ENCODE peak calls at places on chromosome 21, in four cellular contexts. D, A, P and H are unnamed samples.

GRCh38 chr21:22145555-22145954 is 1147.3 kb downstream of the NCAM2 start:
- DNase-seq in A (no peak), P (no peak), D (no peak), H (no peak)

GRCh38 chr21:34019402-34019801 is 54.0 kb upstream of the MRPS6 start:
- DNase-seq in P (no peak), A (no peak), D (no peak), H (no peak)

GRCh38 chr21:27246741-27247140 is 279.9 kb upstream of the ADAMTS5 start:
- DNase-seq in D (no peak), P (no peak), A (peak), H (no peak)

GRCh38 chr21:33760641-33761103 is 118.4 kb downstream of the ITSN1 start:
- DNase-seq in A (peak), D (no peak), P (no peak), H (no peak)

GRCh38 chr21:38561613-38562012 is 63.3 kb upstream of the ERG start:
- DNase-seq in D (no peak), P (no peak), A (no peak), H (no peak)

GRCh38 chr21:37503848-37504467 is 137.4 kb downstream of the DYRK1A start:
- DNase-seq in P (no peak), D (no peak), A (peak), H (no peak)

GRCh38 chr21:28086861-28087581 is 905.7 kb downstream of the LTN1 start:
- DNase-seq in A (no peak), D (no peak), P (no peak), H (no peak)

GRCh38 chr21:44333701-44334636 is 5.2 kb downstream of the CFAP410 start:
- DNase-seq in A (no peak), P (no peak), D (no peak), H (no peak)

GRCh38 chr21:37653201-37653600 is 263.1 kb downstream of the KCNJ6 start:
- DNase-seq in P (no peak), D (no peak), A (no peak), H (no peak)

GRCh38 chr21:29149771-29150425 is 19.5 kb downstream of the MAP3K7CL start:
- DNase-seq in P (no peak), D (no peak), A (peak), H (no peak)

GRCh38 chr21:15293251-15293650 is 228.5 kb upstream of the NRIP1 start:
- DNase-seq in P (no peak), D (no peak), A (peak), H (no peak)

GRCh38 chr21:37380349-37381323 is 14.1 kb downstream of the DYRK1A start:
- DNase-seq in P (no peak), D (no peak), A (no peak), H (no peak)

GRCh38 chr21:28684351-28684750 is 308.3 kb downstream of the LTN1 start:
- DNase-seq in P (no peak), A (peak), D (no peak), H (no peak)

GRCh38 chr21:28126521-28127317 is 866.0 kb downstream of the LTN1 start:
- DNase-seq in D (no peak), A (no peak), P (no peak), H (no peak)

GRCh38 chr21:35097525-35097924 is 48.4 kb upstream of the RUNX1 start:
- DNase-seq in A (no peak), P (no peak), D (no peak), H (no peak)

GRCh38 chr21:8989261-8989882 is 1532.0 kb upstream of the TPTE start:
- DNase-seq in P (no peak), A (no peak), D (no peak), H (no peak)

GRCh38 chr21:43911935-43912487 is 47.0 kb downstream of the AGPAT3 start:
- DNase-seq in D (no peak), A (no peak), P (peak), H (no peak)

GRCh38 chr21:27393726-27394125 is 426.8 kb upstream of the ADAMTS5 start:
- DNase-seq in D (no peak), P (no peak), A (no peak), H (no peak)

GRCh38 chr21:44521928-44522752 is 17.9 kb downstream of the KRTAP10-1 start:
- DNase-seq in A (no peak), D (peak), P (peak), H (no peak)

GRCh38 chr21:27362249-27362648 is 395.4 kb upstream of the ADAMTS5 start:
- DNase-seq in A (peak), D (no peak), P (no peak), H (no peak)

GRCh38 chr21:39845581-39846130 is 21.6 kb upstream of the PCP4 start:
- DNase-seq in D (no peak), P (no peak), A (no peak), H (no peak)

GRCh38 chr21:26513212-26513611 is 59.9 kb downstream of the CYYR1 start:
- DNase-seq in D (no peak), A (peak), P (no peak), H (no peak)

GRCh38 chr21:27269646-27270045 is 302.8 kb upstream of the ADAMTS5 start:
- DNase-seq in P (no peak), D (no peak), A (peak), H (no peak)

GRCh38 chr21:14403681-14404318 is 20.9 kb upstream of the HSPA13 start:
- DNase-seq in D (no peak), P (no peak), A (peak), H (no peak)

GRCh38 chr21:34008618-34009017 is 64.8 kb upstream of the MRPS6 start:
- DNase-seq in A (no peak), D (no peak), P (no peak), H (no peak)

GRCh38 chr21:17738171-17738953 is 80.8 kb downstream of the C21orf91 start:
- DNase-seq in P (no peak), A (no peak), D (no peak), H (no peak)

GRCh38 chr21:37414292-37415253 is 48.0 kb downstream of the DYRK1A start:
- DNase-seq in D (no peak), P (no peak), A (no peak), H (no peak)

GRCh38 chr21:14273736-14274538 is 58.0 kb downstream of the RBM11 start:
- DNase-seq in P (peak), D (no peak), A (peak), H (no peak)

GRCh38 chr21:39463308-39463707 is 11.5 kb downstream of the SH3BGR start:
- DNase-seq in P (no peak), A (no peak), D (no peak), H (no peak)

GRCh38 chr21:38333290-38334272 is 76.8 kb downstream of the KCNJ15 start:
- DNase-seq in P (peak), D (no peak), A (peak), H (no peak)

GRCh38 chr21:37342046-37342632 is 24.4 kb upstream of the DYRK1A start:
- DNase-seq in P (no peak), A (no peak), D (no peak), H (no peak)

GRCh38 chr21:26461500-26461899 is 111.6 kb downstream of the CYYR1 start:
- DNase-seq in D (no peak), P (no peak), A (no peak), H (no peak)

GRCh38 chr21:38054334-38054733 is 138.1 kb upstream of the KCNJ6 start:
- DNase-seq in A (no peak), D (no peak), P (no peak), H (no peak)

GRCh38 chr21:16330340-16331319 is 600.8 kb downstream of the USP25 start:
- DNase-seq in P (no peak), D (no peak), A (peak), H (no peak)

GRCh38 chr21:44299458-44300261 is at the start of gene PFKL:
- DNase-seq in D (peak), P (peak), A (peak), H (peak)

GRCh38 chr21:26887241-26887640 is 42.0 kb upstream of the ADAMTS1 start:
- DNase-seq in A (peak), D (no peak), P (no peak), H (no peak)

GRCh38 chr21:19123525-19123924 is 719.9 kb upstream of the TMPRSS15 start:
- DNase-seq in D (no peak), A (no peak), P (no peak), H (no peak)

DNA sequence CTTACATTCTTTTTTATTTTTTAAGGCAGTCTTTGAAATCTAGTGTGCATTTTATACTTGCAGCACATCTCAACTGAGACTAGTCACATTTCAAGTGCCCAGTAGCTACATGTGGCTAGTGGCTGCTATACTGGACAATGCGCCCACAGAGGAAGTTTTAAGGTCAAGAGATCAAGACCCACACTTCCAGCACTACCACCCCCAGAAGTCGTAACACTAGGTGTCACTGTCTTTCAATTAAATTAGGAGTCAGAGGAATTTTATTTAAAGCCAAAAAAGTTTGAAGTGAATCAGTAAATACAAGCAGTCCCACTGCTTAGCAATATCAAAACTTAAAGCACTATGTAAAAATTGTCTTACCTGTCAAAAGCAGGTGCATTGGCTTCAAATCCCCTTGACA is 39.9 kb downstream of the SYNJ1 start:
- DNase-seq in D (no peak), P (no peak), A (no peak), H (no peak)
- TF ChIP-seq CTCF in D (no peak), P (no peak), A (no peak), H (no peak)

GRCh38 chr21:41043008-41043407 is 125.0 kb upstream of the BACE2 start:
- DNase-seq in P (no peak), D (no peak), A (no peak), H (no peak)
- TF ChIP-seq CTCF in P (no peak), D (no peak), A (peak), H (peak)

GRCh38 chr21:30340714-30341573 is 3.5 kb upstream of the KRTAP27-1 start:
- DNase-seq in A (peak), D (no peak), P (no peak), H (peak)
- TF ChIP-seq CTCF in A (peak), D (no peak), P (peak), H (peak)

GRCh38 chr21:45639206-45640000 is 4.1 kb upstream of the PCBP3 start:
- DNase-seq in D (no peak), P (no peak), A (no peak), H (no peak)

GRCh38 chr21:45640001-45640887 is 3.3 kb upstream of the PCBP3 start:
- DNase-seq in D (no peak), P (no peak), A (no peak), H (no peak)

GRCh38 chr21:45642122-45642813 is 1.3 kb upstream of the PCBP3 start:
- DNase-seq in P (no peak), D (no peak), A (peak), H (no peak)

GRCh38 chr21:45641480-45642035 is 2.0 kb upstream of the PCBP3 start:
- DNase-seq in D (no peak), A (peak), P (no peak), H (no peak)

DNA sequence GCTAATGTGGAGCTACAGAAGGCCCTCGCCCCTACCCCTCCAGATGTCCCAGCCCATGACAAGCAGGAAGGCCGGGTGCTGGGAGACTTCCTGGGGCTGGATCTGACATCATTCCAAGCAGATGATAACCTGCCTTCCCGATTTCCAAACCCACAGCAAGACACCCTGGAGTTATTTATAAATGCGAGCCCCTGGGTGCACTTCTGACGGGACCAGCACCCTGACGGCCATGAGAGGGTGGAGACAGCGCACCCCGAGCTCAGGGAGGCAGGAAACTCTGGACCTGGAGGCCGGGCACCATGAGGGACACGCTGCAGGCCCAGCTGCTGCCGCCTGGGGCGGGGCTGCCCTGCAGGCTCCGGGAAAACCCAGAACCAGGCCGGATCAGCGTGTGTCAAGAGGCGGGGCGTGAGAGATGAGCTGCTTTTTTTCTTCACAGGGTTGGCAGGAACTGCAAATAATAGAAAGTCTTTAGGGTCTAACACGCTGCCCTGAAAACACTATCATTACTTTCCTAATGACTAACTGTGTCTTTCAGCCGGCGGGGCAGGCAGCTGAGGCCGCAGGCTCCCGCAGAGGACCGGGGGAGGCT is 2.5 kb upstream of the PCBP3 start:
- DNase-seq in D (no peak), P (no peak), A (peak), H (no peak)
- TF ChIP-seq CTCF in D (no peak), P (no peak), A (peak), H (peak)

GRCh38 chr21:25361765-25362164 is 245.5 kb downstream of the MRPL39 start:
- DNase-seq in A (no peak), D (no peak), P (no peak), H (no peak)

GRCh38 chr21:25359724-25360123 is 247.6 kb downstream of the MRPL39 start:
- DNase-seq in P (no peak), D (no peak), A (no peak), H (no peak)

GRCh38 chr21:25362375-25363267 is 244.7 kb downstream of the MRPL39 start:
- DNase-seq in P (no peak), D (no peak), A (no peak), H (no peak)

GRCh38 chr21:25360593-25360992 is 246.7 kb downstream of the MRPL39 start:
- DNase-seq in P (no peak), D (no peak), A (no peak), H (no peak)

DNA sequence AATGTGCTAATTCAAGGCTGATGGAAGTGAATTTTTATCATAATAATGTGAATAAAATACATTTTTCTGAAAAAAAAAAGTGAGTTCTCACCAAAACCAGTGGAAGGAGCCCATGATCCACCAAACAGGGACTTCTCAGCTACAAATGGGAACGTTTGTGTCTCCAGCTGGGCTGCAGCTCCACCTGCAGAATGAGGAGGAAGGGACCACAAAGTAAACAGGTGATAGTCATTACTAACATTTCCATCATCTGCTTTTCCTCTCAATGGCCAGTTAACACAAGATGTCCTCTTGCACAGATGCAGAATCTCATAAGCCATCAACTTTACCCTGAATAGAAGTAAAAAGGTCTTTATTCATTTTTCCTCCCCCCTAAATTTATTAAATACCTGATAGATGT is 246.2 kb downstream of the MRPL39 start:
- DNase-seq in P (no peak), D (no peak), A (no peak), H (no peak)
- TF ChIP-seq CTCF in P (no peak), D (no peak), A (no peak), H (no peak)

GRCh38 chr21:41611966-41612606 is 104.1 kb upstream of the TMPRSS2 start:
- DNase-seq in P (no peak), D (no peak), A (no peak), H (no peak)
- TF ChIP-seq CTCF in P (no peak), D (no peak), A (peak), H (no peak)

DNA sequence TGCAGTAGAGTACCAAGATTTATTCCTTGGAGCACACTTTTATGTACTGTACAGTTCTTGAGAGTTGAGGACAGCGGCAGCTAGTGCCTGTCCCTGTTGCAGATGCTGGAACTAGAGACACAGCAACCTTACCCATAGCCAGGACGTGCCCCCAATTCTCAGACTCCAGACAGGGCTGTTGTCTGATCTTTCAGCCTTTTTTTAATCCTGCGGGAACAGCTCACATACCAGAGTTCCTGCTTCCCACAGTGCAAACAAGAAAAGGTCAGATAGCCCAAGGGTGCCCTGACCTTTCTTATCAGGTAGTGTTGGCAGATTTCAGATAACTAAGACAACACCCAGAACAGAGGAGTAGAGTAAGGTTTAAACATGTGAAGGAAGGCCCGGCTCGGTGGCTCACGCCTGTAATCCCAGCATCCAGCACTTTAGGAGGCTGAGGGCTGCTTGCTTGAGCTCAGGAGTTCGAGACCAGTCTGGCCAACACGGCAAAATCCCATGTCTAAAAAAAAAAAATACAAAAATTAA is 78.5 kb downstream of the DOP1B start:
- DNase-seq in D (no peak), P (no peak), A (peak), H (no peak)
- TF ChIP-seq CTCF in D (no peak), P (no peak), A (no peak), H (no peak)

GRCh38 chr21:36165356-36165755 is 8.7 kb downstream of the DOP1B start:
- DNase-seq in D (no peak), A (no peak), P (no peak), H (no peak)
- TF ChIP-seq CTCF in D (no peak), A (no peak), P (no peak), H (no peak)

DNA sequence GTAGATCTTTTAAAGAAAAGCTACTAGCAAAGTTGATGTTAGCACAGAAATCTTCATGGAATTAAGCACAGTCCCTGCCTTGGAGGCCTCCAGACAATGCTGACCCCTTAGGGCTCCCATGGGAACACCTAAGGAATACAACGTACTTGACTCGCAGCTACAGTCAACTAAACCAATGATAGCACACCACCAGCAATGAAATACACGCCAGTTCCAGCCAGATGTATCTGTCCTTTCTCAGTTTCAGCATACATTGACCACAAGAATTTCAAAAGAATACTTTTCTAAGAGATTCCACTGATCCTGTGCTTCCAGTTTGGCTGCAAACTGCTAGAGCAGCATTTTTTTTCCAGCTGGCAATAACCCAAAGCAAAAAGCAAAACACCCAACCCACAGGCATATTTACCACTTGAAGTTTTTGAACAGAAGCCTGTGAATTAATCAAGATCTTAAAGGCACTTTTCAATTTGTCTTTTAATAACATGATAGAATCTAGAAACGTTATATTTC is 42.8 kb upstream of the KRTAP11-1 start:
- DNase-seq in P (no peak), D (no peak), A (no peak), H (no peak)
- TF ChIP-seq CTCF in P (no peak), D (no peak), A (no peak), H (no peak)

GRCh38 chr21:42425603-42425985 is 21.9 kb downstream of the UBASH3A start:
- DNase-seq in A (no peak), P (no peak), D (no peak), H (no peak)

GRCh38 chr21:42423197-42423675 is 19.5 kb downstream of the UBASH3A start:
- DNase-seq in D (no peak), P (no peak), A (no peak), H (no peak)

GRCh38 chr21:42426424-42426823 is 22.7 kb downstream of the UBASH3A start:
- DNase-seq in P (no peak), A (no peak), D (no peak), H (no peak)

GRCh38 chr21:42423685-42424084 is 20.0 kb downstream of the UBASH3A start:
- DNase-seq in D (no peak), P (no peak), A (no peak), H (no peak)

GRCh38 chr21:42424848-42425602 is 21.3 kb downstream of the UBASH3A start:
- DNase-seq in D (no peak), A (no peak), P (no peak), H (no peak)
- TF ChIP-seq CTCF in D (no peak), A (no peak), P (no peak), H (no peak)